ENCODE peak calls at places on chromosomes 16 and 17, in four cellular contexts. Y is mammary epithelial cell, H is GM23338, O is PC-3. S is an unnamed sample. For H3K79me2, the result is how much of the 10 kb centered on the place peaks cover.

GRCh38 chr17:71107136-71107535 is 937.8 kb downstream of the KCNJ2 start:
- DNase-seq in Y (no peak), H (no peak), O (no peak), S (no peak)

GRCh38 chr17:35084987-35085386 is 21.5 kb upstream of the RFFL start:
- DNase-seq in Y (peak), H (no peak), O (peak), S (peak)

GRCh38 chr17:32992360-32993033 is 850 bp downstream of the SPACA3 start:
- DNase-seq in Y (no peak), H (no peak), O (no peak), S (no peak)

GRCh38 chr17:46044286-46044928 is 45.4 kb downstream of the STH start:
- DNase-seq in Y (peak), H (peak), O (peak), S (peak)

GRCh38 chr17:18224428-18225120 is 861 bp upstream of the LLGL1 start:
- DNase-seq in Y (no peak), H (peak), O (no peak), S (no peak)

GRCh38 chr16:67922740-67923139 is 8.9 kb downstream of the CTRL start:
- DNase-seq in Y (no peak), H (no peak), O (no peak), S (no peak)

GRCh38 chr16:1413684-1414531 is 596 bp downstream of the UNKL start:
- DNase-seq in Y (peak), H (peak), O (peak), S (peak)

GRCh38 chr16:75798714-75799113 is 72.4 kb upstream of the CPHXL start:
- DNase-seq in Y (no peak), H (no peak), O (no peak), S (no peak)

GRCh38 chr16:47386201-47386718 is 74.6 kb downstream of the ITFG1 start:
- DNase-seq in Y (no peak), H (no peak), O (no peak), S (no peak)

GRCh38 chr17:79042421-79043190 is 18.6 kb downstream of the C1QTNF1 start:
- DNase-seq in Y (peak), H (peak), O (peak), S (no peak)

GRCh38 chr17:55870044-55870443 is 119.2 kb downstream of the PCTP start:
- DNase-seq in Y (no peak), H (peak), O (no peak), S (no peak)

GRCh38 chr16:47413041-47413440 is 47.8 kb downstream of the ITFG1 start:
- DNase-seq in Y (no peak), H (no peak), O (no peak), S (peak)

DNA sequence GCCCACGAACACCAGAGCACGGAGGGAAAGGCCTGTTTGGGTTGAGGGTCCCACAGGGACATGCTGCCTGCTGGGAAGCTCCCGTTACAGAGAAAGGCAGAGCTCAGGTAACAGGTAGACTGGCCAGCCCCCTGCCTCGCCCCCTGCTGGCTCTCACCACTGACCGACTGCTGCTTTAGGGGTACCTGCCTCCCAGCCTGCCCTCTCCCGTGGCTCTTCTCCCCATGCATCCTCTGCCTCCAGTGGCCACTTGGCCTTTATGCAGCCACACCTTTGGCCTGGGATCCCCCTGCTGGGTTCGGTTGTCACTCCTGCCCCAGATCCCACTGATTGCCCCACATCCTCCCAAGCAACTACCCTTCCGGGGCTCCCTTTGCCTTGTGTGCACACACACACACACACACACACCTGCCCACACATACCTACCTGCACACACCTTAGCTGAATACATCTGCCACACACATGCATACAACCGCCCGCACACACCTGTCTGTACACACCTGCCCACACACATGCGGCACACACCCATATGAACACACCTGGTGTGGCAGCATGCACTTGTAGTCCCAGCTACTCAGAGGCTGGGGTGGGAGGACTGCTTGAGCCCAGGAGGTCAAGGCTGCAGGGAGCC is 7.1 kb downstream of the MCRIP1 start:
- DNase-seq in Y (no peak), H (peak), O (no peak), S (no peak)
- TF ChIP-seq CTCF in Y (peak), H (peak), O (peak), S (no peak)

GRCh38 chr16:74605332-74605731 is 1.6 kb downstream of the GLG1 start:
- DNase-seq in Y (no peak), H (no peak), O (peak), S (no peak)
- H3K79me2 ChIP-seq in Y (half or more), H (half or more), O (half or more), S (half or more)

GRCh38 chr16:27867122-27868110 is 196.1 kb downstream of the GSG1L start:
- DNase-seq in Y (peak), H (peak), O (peak), S (peak)
- TF ChIP-seq CTCF in Y (peak), H (peak), O (peak), S (peak)

DNA sequence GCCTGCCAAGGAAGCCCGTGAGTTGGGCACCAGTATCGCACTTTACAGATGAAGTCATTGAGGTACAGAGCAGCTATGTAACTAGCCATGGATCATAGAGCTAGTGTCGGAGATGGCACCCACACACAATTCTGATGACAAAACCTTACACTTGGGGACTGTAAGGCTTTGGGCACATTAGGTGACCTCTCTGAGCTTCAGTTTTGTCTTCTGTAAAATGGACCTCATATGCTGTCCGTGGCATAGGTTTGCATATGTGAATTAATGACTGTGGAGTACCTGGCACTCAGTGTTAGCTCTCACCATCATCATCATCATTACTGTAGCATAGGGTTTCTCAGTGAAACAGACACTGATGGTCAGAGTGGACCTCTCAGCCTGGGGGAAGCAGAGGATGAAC is 50.3 kb downstream of the CMIP start:
- DNase-seq in Y (no peak), H (no peak), O (no peak), S (no peak)
- H3K79me2 ChIP-seq in Y (half or more), H (half or more), O (half or more), S (half or more)

GRCh38 chr16:58503863-58504688 is 4.1 kb downstream of the NDRG4 start:
- DNase-seq in Y (no peak), H (no peak), O (no peak), S (no peak)

GRCh38 chr16:58508671-58509251 is 6.6 kb upstream of the SETD6 start:
- DNase-seq in Y (no peak), H (no peak), O (no peak), S (no peak)

GRCh38 chr16:58507963-58508670 is 7.2 kb upstream of the SETD6 start:
- DNase-seq in Y (no peak), H (no peak), O (no peak), S (no peak)

GRCh38 chr16:58507195-58507962 is 7.4 kb downstream of the NDRG4 start:
- DNase-seq in Y (no peak), H (peak), O (no peak), S (no peak)

DNA sequence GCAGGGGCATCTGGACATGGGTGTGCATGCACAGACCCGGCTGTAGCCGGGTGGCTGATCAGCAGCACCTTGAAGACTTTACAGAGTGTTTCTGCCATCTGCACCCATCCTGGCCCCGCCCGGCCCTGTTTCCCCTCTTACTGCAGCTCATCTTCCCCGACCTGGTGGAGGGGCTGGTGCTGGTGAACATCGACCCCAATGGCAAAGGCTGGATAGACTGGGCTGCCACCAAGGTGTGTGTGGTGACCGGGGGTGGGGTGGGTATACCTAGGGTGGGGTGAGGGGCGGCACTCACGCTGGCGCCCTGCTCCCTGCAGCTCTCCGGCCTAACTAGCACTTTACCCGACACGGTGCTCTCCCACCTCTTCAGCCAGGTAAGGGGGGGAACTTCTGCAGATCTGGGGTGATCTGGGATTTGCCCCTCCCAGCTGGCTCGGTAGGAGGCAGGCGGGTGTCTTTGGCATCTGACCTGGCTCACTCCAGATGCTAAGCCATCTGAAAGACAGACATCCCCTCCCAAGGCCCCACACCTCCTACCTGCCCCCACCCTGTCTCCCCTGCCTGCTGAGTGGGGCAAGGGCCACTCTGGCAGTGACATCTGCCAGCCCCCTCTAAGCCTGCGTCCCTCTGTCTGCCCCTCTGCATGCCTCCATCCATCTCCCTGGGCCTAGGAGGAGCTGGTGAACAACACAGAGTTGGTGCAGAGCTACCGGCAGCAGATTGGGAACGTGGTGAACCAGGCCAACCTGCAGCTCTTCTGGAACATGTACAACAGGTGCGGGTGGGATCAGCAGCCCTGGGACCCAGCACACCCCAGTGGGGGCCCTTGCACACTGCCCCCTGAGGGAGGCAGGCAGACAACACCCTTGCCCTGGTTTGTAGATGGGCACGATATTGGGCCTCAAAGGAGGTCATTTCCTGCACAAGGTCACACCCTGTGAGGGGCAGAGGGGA is 6.6 kb downstream of the NDRG4 start:
- DNase-seq in Y (no peak), H (no peak), O (no peak), S (no peak)
- TF ChIP-seq CTCF in Y (no peak), H (no peak), O (no peak), S (no peak)

GRCh38 chr17:57431415-57431814 is 175.1 kb downstream of the MSI2 start:
- DNase-seq in Y (no peak), H (no peak), O (no peak), S (no peak)

GRCh38 chr17:57432507-57433277 is 176.4 kb downstream of the MSI2 start:
- DNase-seq in Y (no peak), H (no peak), O (no peak), S (no peak)

GRCh38 chr17:57434361-57434760 is 178.0 kb downstream of the MSI2 start:
- DNase-seq in Y (no peak), H (no peak), O (no peak), S (no peak)

GRCh38 chr17:57436565-57436964 is 180.2 kb downstream of the MSI2 start:
- DNase-seq in Y (no peak), H (no peak), O (no peak), S (no peak)

GRCh38 chr17:57433396-57433944 is 177.1 kb downstream of the MSI2 start:
- DNase-seq in Y (no peak), H (peak), O (no peak), S (no peak)
- H3K79me2 ChIP-seq in Y (under half), H (under half), O (under half), S (under half)

DNA sequence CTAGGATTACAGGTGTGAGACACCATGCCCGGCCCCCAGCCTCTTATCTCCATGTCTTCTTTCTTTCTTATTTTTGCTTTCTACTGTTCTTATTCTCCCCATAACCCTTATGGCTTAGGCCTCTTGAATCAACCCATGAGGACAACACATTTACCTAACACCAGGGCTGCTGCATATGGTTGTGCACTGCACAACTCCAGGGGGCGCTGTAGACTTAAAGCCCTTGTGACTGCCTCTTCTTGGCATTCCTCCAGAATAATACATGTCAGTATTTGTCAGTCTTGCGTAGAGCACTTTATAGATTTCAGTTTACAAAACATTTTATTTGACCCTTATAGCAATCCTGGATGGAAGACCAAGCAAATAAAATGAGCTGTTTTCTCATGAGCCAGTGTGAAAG is 225.0 kb upstream of the SALL1 start:
- DNase-seq in Y (no peak), H (no peak), O (no peak), S (no peak)
- TF ChIP-seq CTCF in Y (no peak), H (peak), O (peak), S (no peak)

S was measured in astrocyte.